ENCODE peak calls at places on chromosomes 5 and 9, in six cellular contexts. L is GM12891, K is H1, H is HepG2, E is K562, X is GM12878. M is an unnamed sample.

GRCh38 chr5:72723584-72723983 is 92.9 kb upstream of the TNPO1 start:
- DNase-seq in X (no peak), E (no peak), H (no peak), L (no peak), K (no peak), M (no peak)

GRCh38 chr9:126986506-126986951 is 71.9 kb downstream of the RALGPS1 start:
- DNase-seq in X (no peak), H (peak; percentile 46), K (no peak), E (no peak), L (no peak), M (no peak)

GRCh38 chr5:111099058-111099778 is 7.1 kb downstream of the WDR36 start:
- DNase-seq in E (no peak), K (no peak), H (no peak), L (no peak), X (no peak), M (no peak)

GRCh38 chr5:167524941-167525485 is 766.4 kb upstream of the WWC1 start:
- DNase-seq in L (no peak), E (no peak), K (no peak), X (no peak), H (no peak), M (no peak)

GRCh38 chr5:74934949-74935751 is 69.0 kb upstream of the FAM169A start:
- DNase-seq in E (no peak), H (peak; percentile 46), L (no peak), K (no peak), X (no peak), M (no peak)

GRCh38 chr9:136668983-136669790 is 6.5 kb downstream of the EGFL7 start:
- DNase-seq in H (no peak), L (no peak), E (no peak), X (no peak), K (no peak), M (no peak)

GRCh38 chr5:60943624-60944023 is 1.2 kb downstream of the ERCC8 start:
- DNase-seq in H (no peak), K (no peak), L (no peak), X (no peak), E (no peak), M (no peak)

GRCh38 chr9:95505072-95505471 is 11.7 kb downstream of the PTCH1 start:
- DNase-seq in L (no peak), X (no peak), K (no peak), E (no peak), H (no peak), M (no peak)

GRCh38 chr9:126703330-126704156 is 89.8 kb downstream of the LMX1B start:
- DNase-seq in E (no peak), X (no peak), L (no peak), H (no peak), K (no peak), M (peak; percentile 5)

GRCh38 chr5:141713616-141714309 is 31.7 kb upstream of the ARAP3 start:
- DNase-seq in L (no peak), H (peak; percentile 9), X (no peak), E (no peak), K (no peak), M (no peak)

GRCh38 chr5:54861212-54861894 is 124.0 kb downstream of the ESM1 start:
- DNase-seq in L (no peak), X (no peak), E (no peak), K (no peak), H (no peak), M (no peak)

GRCh38 chr9:89357331-89358197 is 39.3 kb downstream of the SECISBP2 start:
- DNase-seq in L (no peak), X (no peak), E (no peak), K (no peak), H (peak; percentile 85), M (no peak)

GRCh38 chr9:136868644-136869043 is 2.5 kb upstream of the EDF1 start:
- DNase-seq in L (no peak), H (no peak), E (no peak), K (no peak), X (no peak), M (no peak)

GRCh38 chr9:76893395-76893932 is 12.4 kb downstream of the PRUNE2 start:
- DNase-seq in K (no peak), H (no peak), X (no peak), L (no peak), E (no peak), M (no peak)
- TF ChIP-seq POLR2AphosphoS5 in K (no peak), H (no peak), X (no peak), L (no peak), E (no peak), M (no peak)

GRCh38 chr9:37961346-37961745 is 57.4 kb upstream of the SLC25A51 start:
- DNase-seq in K (no peak), L (no peak), H (no peak), X (no peak), E (no peak), M (no peak)

GRCh38 chr9:37964740-37965081 is 60.8 kb upstream of the SLC25A51 start:
- DNase-seq in K (no peak), X (no peak), L (no peak), E (no peak), H (no peak), M (no peak)

GRCh38 chr9:37966443-37967271 is 62.7 kb upstream of the SLC25A51 start:
- DNase-seq in X (no peak), H (peak; percentile 52), K (no peak), E (no peak), L (no peak), M (no peak)

GRCh38 chr9:37965116-37965515 is 61.2 kb upstream of the SLC25A51 start:
- DNase-seq in K (no peak), X (no peak), H (no peak), L (no peak), E (no peak), M (no peak)

DNA sequence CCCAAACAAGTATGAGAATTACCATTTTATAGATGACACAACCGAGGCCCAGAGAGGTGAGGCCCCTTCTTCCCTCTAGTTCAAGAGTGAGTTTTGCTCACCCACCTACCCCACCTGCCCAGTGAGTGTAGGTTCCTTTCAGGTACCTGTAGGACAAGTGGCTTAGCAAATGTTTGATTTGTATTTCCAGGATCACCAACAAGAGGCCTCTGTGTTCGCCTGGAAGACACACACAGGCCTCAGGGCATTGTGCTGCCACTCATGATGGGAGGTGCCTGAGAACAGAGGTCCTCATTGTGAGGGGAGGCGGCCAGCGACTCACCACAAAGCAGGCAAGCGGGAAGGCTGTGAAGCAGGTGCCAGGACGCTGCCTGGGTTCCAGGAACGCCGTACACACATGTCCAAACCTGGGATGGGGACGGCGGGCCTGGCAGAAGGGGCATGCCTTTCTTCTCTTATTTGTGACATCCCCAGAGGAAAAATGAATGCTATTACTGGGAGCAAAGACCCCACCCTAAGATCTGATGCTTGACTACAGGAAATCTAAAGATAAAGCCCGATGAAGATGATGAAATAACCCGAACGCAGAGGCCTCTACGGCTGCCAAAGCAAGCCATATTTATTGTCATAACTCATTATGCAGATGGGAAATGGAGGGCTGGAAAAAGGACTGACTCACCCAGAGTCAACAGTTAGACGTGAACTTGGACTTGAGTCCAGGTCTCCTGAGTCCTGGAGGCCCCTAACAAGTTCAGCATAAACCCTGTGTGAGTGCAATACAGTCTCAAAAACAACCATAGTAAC is 60.2 kb upstream of the SLC25A51 start:
- DNase-seq in E (no peak), K (no peak), L (no peak), X (no peak), H (peak; percentile 94), M (no peak)
- TF ChIP-seq POLR2A in E (no peak), K (no peak), L (no peak), X (no peak), H (no peak), M (no peak)

GRCh38 chr5:173123416-173123815 is 20.9 kb upstream of the BNIP1 start:
- DNase-seq in K (no peak), E (no peak), L (no peak), H (peak; percentile 54), X (no peak), M (no peak)
- TF ChIP-seq TAF1 in K (no peak), E (no peak), L (no peak), H (no peak), X (no peak), M (no peak)

DNA sequence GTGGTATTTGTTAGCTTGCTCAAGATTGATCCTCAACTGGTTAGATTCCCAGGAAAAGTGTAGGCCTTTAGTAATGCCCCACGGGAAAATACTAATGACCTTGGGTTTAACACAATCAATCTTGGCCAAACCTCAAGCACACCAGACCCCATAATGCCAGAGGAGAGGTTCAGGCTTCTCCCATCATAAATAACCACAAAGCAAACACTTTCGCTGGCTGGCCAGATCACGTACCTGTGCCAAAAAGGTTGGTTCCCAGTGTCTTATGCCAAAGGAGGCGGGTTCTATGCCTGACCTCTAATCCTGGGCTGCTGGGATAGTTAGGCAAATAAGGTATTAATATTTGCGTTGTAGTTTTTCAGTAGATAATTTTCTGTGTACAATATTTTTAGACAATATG is 379.2 kb upstream of the CDH18 start:
- DNase-seq in H (no peak), X (no peak), K (no peak), L (no peak), E (no peak), M (no peak)
- TF ChIP-seq POLR2AphosphoS5 in H (no peak), X (no peak), K (no peak), L (no peak), E (no peak), M (no peak)

DNA sequence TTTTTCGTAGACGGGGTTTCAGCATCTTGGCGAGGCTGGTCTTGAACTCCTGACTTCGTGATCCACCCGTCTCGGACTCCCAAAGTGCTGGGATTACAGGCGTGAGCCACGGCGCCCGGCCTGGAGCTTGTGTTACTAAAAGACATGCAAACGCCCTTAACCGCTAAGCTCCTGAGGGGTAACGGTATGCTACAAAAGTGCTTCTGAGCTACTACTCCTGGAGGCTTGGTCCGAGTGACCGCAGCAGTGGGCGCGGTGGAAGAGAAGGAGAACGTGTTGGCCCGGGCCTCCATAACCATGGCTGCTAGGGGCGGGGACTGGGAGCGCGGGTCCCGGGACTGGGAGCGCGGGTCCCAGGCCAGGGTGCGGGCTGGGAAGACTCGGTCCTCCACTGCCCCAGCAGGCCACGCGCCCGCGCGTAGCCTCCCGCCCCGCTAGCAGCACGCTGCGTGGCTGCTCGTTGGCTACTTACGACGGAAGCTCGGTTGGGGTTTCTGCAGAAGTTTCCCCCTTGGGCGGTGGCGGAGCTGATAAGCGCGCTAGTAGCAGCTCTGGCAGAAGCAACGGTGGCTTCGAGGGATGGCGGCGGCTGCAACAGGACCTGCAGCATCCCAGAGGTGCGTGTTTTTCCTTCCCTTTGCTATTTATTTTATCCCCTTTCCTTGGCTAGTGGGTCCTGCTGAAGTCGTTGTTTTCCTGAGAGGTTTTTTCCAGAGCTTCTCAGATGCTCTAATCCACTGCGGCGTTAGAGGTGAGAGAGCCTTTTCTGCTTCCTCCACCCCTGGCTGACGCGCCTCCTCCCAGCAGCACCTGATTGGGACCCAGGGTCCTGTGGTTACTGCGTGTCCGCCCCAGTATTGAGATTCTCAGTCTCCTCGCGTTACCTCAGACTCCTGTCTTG is 69.3 kb upstream of the CCDC180 start:
- DNase-seq in X (no peak), E (peak; percentile 84), K (peak; percentile 86), L (no peak), H (peak; percentile 52), M (peak; percentile 10)
- TF ChIP-seq POLR2A in X (peak; percentile 26), E (peak; percentile 92), K (peak; percentile 86), L (no peak), H (no peak), M (peak; percentile 34)

M was measured in GM12892.